ENCODE peak calls at places on chromosome 11, in four cellular contexts. W, B, T and D are unnamed samples.

GRCh38 chr11:120236169-120237107 is 3.5 kb upstream of the POU2F3 start:
- DNase-seq in T (no peak), B (no peak), W (no peak), D (no peak)

GRCh38 chr11:130837194-130837593 is 79.1 kb downstream of the SNX19 start:
- DNase-seq in W (no peak), B (no peak), T (no peak), D (no peak)

GRCh38 chr11:7417328-7417727 is 68.0 kb upstream of the OLFML1 start:
- DNase-seq in W (no peak), T (no peak), B (no peak), D (no peak)

GRCh38 chr11:118623291-118623655 is 15.9 kb downstream of the PHLDB1 start:
- DNase-seq in W (peak), T (no peak), B (no peak), D (peak)

GRCh38 chr11:70486026-70486415 is 87.7 kb downstream of the CTTN start:
- DNase-seq in B (no peak), T (no peak), W (no peak), D (no peak)

GRCh38 chr11:32566527-32566926 is 17.1 kb upstream of the EIF3M start:
- DNase-seq in B (no peak), T (no peak), W (no peak), D (no peak)

GRCh38 chr11:7688238-7688826 is 15.0 kb upstream of the CYB5R2 start:
- DNase-seq in W (peak), T (no peak), B (no peak), D (no peak)

GRCh38 chr11:26951849-26952515 is 41.9 kb upstream of the FIBIN start:
- DNase-seq in T (no peak), W (no peak), B (no peak), D (no peak)

GRCh38 chr11:73465019-73465675 is 88.9 kb downstream of the RELT start:
- DNase-seq in W (no peak), T (no peak), B (no peak), D (no peak)

GRCh38 chr11:2916892-2917645 is 12.2 kb downstream of the PHLDA2 start:
- DNase-seq in T (no peak), W (no peak), B (no peak), D (no peak)

GRCh38 chr11:111860257-111860656 is 11.1 kb downstream of the ALG9 start:
- DNase-seq in B (no peak), W (no peak), T (no peak), D (no peak)

DNA sequence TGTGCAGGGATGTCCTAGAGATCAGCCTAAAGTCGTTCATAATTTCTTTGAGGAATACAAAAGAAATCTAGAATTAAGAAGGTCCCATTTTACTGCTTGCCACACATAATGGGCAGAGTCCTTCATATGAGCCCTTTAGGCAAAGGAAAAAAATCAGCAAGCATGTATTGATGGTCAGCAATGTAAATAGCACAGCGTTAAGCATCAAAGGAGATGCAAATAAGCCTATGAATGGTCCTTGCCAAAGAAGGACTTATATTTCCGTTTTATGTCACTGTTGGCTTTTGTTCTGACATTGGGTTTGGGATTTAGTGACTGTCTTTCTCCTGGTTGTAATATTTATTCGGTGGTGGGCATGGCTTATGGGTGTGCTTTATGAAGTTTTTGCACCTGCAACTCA is 69.8 kb downstream of the CD44 start:
- DNase-seq in W (no peak), B (no peak), T (no peak), D (no peak)
- TF ChIP-seq POLR2A in W (no peak), B (no peak), T (no peak), D (no peak)

DNA sequence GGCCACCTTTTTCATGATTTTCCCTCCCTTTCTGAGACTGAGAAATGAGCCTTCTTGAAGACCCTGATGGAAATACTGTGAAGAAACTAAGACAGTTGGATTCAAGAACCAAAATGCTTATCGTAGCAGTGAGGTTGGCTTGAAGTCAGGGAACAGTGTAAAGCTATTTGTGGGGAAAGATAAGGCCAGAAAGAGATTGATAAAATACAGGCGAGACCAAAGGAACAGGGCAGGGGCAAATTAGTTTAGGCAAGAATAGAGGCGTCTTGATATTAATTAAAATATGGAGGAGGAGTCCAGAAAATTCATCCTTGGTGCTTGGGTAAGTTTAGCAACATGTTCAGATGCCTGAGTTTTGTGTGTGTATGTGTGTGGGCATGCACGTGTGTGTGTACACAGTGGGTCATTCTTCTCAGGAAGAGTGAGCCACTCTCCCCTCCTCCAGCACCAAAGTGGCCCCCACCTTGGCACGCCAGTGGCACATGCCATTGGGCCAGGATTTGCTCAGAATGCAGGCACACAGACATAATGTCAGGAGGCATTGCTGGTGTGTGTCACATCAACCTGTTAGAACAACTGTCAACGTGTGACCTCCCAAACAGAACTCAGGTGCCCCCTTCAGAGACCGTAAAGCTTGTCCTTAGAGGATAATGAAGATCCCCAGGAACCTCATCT is 3.9 kb upstream of the EHF start:
- DNase-seq in W (no peak), T (no peak), B (peak), D (no peak)
- TF ChIP-seq EP300 in W (no peak), T (no peak), B (no peak), D (no peak)

DNA sequence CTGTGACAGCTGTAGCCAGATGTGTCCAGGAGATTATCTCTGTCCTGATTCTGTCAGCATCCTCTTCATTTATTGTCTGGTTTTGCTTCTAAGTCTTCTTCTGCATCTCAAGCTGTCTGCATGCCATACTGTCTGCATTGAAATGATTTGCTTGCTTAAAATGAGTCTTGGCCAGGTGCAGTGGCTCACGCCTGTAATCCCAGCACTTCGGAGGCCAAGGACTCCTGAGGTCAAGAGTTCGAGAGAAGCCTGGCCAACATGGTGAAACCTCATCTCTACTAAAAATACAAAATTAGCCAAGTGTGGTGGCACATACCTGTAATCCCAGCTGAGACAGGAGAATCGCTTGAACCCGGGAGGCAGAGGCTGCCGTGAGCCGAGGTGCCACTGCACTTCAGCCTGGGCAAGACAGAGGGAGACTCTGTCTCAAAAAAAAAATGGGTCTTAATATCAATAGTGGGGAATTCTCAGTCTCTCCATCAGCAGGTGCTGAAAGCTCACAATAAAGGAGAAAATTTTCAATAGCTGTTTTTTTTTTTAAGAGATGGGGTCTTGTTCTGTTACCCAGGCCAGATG is 39.2 kb upstream of the AMPD3 start:
- DNase-seq in B (no peak), W (no peak), T (no peak), D (no peak)
- TF ChIP-seq CTCF in B (no peak), W (no peak), T (peak), D (no peak)

GRCh38 chr11:46238078-46238966 is 39.1 kb upstream of the CREB3L1 start:
- DNase-seq in B (peak), T (no peak), W (no peak), D (peak)
- TF ChIP-seq POLR2A in B (no peak), T (no peak), W (no peak), D (no peak)

GRCh38 chr11:79155237-79155636 is 285.6 kb downstream of the TENM4 start:
- DNase-seq in B (no peak), T (no peak), W (no peak), D (no peak)
- TF ChIP-seq EP300 in B (no peak), T (no peak), W (no peak), D (no peak)

GRCh38 chr11:10451399-10452116 is 3.5 kb upstream of the AMPD3 start:
- DNase-seq in B (no peak), T (no peak), W (no peak), D (no peak)
- TF ChIP-seq CTCF in B (no peak), T (no peak), W (no peak), D (no peak)

DNA sequence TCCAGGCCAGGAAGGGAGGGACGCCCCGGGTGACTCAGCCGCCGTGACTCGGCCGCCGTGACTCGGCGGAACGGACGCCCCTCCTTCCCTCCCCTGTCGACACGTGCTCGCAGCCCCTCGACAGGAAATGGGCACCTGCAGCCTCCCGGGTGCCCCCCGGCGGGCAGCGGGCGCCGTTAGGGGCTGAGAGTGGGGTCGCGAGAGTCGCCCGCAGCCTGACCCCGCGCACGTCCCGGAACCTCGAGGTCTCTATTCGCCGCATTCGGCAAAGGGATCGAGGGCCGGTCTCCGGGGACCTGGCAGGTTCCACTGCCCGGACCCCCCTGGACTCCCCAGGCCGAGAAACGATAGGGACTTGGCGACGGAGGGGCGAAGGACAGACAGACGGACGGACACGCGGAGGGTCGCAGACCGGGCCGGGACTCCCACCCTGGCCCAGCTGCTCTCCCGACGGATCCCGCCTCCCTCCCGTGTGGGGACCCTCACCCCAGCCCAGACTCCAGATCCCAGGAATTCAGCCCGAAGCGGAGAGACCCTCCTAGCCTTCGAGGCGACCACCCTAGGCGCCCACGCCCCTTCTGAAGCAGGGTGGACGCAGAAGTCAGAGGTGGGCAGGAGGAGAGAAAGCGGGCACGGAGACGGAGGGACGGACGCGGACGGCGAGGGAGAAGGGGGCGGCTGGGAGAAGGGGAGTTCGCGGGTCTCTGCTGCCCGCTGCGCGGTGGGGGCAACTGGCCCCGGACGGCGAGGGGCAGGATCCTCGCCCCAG is 648 bp downstream of the FOSL1 start:
- DNase-seq in T (no peak), W (peak), B (peak), D (peak)
- TF ChIP-seq POLR2A in T (no peak), W (no peak), B (no peak), D (no peak)

DNA sequence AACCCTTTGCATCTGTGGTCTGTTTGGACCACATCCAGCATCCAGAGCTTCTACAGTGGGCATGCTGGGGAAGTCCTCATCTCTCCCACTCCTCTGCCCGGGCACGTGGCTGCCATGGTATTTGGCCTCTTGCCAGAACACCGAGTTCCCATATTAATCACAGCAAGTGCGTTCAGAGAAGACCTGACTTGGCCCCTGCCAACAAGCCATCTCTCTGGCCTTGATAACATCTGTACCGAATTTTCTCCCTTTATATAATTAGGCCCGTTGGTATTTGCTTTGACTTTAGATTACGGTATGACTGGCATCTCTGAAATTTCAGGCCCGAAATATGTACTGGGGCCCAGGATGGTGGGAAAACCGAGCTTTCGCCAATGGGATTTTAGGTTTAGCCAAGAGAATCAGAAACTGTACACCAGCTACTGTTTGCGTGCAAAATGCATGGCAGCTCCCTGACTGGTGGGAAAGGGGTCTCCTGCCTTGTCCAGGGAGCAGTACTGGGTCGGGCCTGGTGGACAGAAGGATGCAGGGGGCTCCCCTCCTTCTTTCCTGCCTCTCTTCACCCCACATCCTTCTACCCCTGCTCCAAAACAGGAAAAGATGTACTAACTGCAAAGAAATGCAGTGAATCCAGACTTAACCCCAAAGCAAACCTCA is 90.1 kb downstream of the MICAL2 start:
- DNase-seq in B (no peak), T (no peak), W (no peak), D (peak)
- TF ChIP-seq EP300 in B (peak), T (no peak), W (no peak), D (no peak)